ENCODE peak calls at places on chromosomes 7 and 10, in four cellular contexts. L, H, Y and Z are unnamed samples.

GRCh38 chr10:76287856-76288255 is 856.4 kb downstream of the LRMDA start:
- DNase-seq in Y (no peak), H (no peak), L (no peak), Z (no peak)

GRCh38 chr10:117514971-117515370 is 27.6 kb upstream of the EMX2 start:
- DNase-seq in L (no peak), Y (no peak), H (no peak), Z (no peak)

GRCh38 chr10:43105119-43105792 is 28.4 kb downstream of the RET start:
- DNase-seq in H (no peak), Y (peak; percentile 95), L (peak; percentile 36), Z (peak; percentile 81)

GRCh38 chr10:124091646-124092269 is 1.6 kb downstream of the CHST15 start:
- DNase-seq in Y (peak; percentile 73), L (no peak), H (no peak), Z (no peak)

GRCh38 chr7:100370746-100371145 is 2.5 kb upstream of the PILRA start:
- DNase-seq in L (no peak), Y (no peak), H (no peak), Z (no peak)

GRCh38 chr10:117214401-117214800 is 17.1 kb downstream of the KCNK18 start:
- DNase-seq in L (no peak), H (no peak), Y (no peak), Z (peak; percentile 31)

GRCh38 chr7:129095258-129095657 is 40.3 kb upstream of the TNPO3 start:
- DNase-seq in L (no peak), H (peak; percentile 80), Y (no peak), Z (no peak)

GRCh38 chr7:114789161-114789560 is 132.7 kb upstream of the MDFIC start:
- DNase-seq in H (no peak), L (no peak), Y (no peak), Z (no peak)

GRCh38 chr7:45897042-45897690 is 8.9 kb downstream of the IGFBP1 start:
- DNase-seq in Y (no peak), H (no peak), L (no peak), Z (no peak)

GRCh38 chr10:6778992-6779701 is 199.1 kb upstream of the PRKCQ start:
- DNase-seq in L (no peak), H (no peak), Y (no peak), Z (peak; percentile 97)

GRCh38 chr10:67327626-67328535 is 368.1 kb downstream of the CTNNA3 start:
- DNase-seq in L (no peak), H (no peak), Y (no peak), Z (no peak)

GRCh38 chr10:103727546-103727963 is 127.8 kb downstream of the SH3PXD2A start:
- DNase-seq in L (no peak), Y (peak; percentile 67), H (no peak), Z (no peak)

GRCh38 chr7:139918488-139918887 is 89.4 kb downstream of the TBXAS1 start:
- DNase-seq in Y (no peak), H (no peak), L (no peak), Z (no peak)

GRCh38 chr7:33644489-33644888 is 260.9 kb upstream of the BMPER start:
- DNase-seq in L (no peak), H (no peak), Y (no peak), Z (no peak)

GRCh38 chr10:34698979-34699378 is 116.1 kb downstream of the PARD3 start:
- DNase-seq in H (no peak), Y (no peak), L (no peak), Z (peak; percentile 63)

GRCh38 chr10:102431452-102432124 is 786 bp downstream of the CUEDC2 start:
- DNase-seq in Y (peak; percentile 57), H (no peak), L (no peak), Z (peak; percentile 45)

GRCh38 chr7:123199869-123200268 is at the start of gene SLC13A1:
- DNase-seq in Y (no peak), H (no peak), L (no peak), Z (no peak)

GRCh38 chr7:134710854-134711624 is 64.4 kb downstream of the BPGM start:
- DNase-seq in H (no peak), L (no peak), Y (no peak), Z (no peak)

GRCh38 chr10:101693701-101694055 is 1.3 kb downstream of the FBXW4 start:
- DNase-seq in L (peak; percentile 44), H (no peak), Y (peak; percentile 64), Z (peak; percentile 47)

GRCh38 chr10:43047288-43047970 is 29.4 kb upstream of the RET start:
- DNase-seq in H (no peak), Y (peak; percentile 32), L (no peak), Z (no peak)

DNA sequence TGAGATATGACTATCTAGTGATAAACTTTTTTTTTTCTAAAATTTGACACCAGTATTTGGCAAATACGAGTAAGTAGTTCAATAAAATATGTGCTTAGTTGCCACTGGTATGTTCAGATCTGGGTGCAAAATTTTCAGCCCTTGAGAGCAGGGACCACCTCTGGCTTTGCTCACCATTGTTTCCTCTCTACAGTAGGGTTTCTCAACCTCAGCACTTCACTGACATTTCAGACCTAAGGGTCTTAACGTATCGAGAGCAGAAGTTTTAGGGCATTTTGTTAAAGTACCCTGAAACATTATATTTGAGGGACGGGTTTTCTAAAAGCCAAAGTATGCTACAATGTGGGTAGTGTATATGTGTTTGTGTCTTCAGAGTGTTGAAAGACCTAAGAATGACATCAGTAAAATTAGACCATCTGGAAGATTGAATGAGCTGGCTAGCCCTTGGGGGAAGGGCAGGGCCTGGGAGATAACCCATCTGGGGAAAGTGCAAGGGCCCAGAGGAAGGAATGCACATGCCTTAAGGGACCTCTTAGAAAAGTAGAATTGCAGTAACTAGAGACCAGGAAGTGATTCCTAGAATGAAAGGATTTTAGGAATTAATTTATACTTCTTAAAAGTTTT is 11.8 kb downstream of the BZW2 start:
- DNase-seq in L (no peak), H (no peak), Y (no peak), Z (peak; percentile 77)
- TF ChIP-seq PBX3 in L (no peak), H (no peak), Y (peak; percentile 52), Z (no peak)

GRCh38 chr10:100519321-100520051 is at the start of gene SEC31B:
- DNase-seq in H (no peak), L (peak; percentile 50), Y (peak; percentile 85), Z (no peak)
- TF ChIP-seq PBX3 in H (no peak), L (no peak), Y (no peak), Z (no peak)

GRCh38 chr10:90849956-90850749 is 7.7 kb downstream of the HTR7 start:
- DNase-seq in L (no peak), Y (no peak), H (no peak), Z (no peak)

GRCh38 chr10:90842710-90843109 is 15.1 kb downstream of the HTR7 start:
- DNase-seq in L (no peak), H (no peak), Y (no peak), Z (no peak)

GRCh38 chr10:90845726-90846125 is 12.1 kb downstream of the HTR7 start:
- DNase-seq in Y (no peak), L (no peak), H (no peak), Z (no peak)

GRCh38 chr10:90846746-90847145 is 11.1 kb downstream of the HTR7 start:
- DNase-seq in H (no peak), Y (no peak), L (no peak), Z (no peak)

GRCh38 chr10:90847436-90847835 is 10.4 kb downstream of the HTR7 start:
- DNase-seq in L (no peak), Y (no peak), H (no peak), Z (no peak)
- TF ChIP-seq PBX3 in L (no peak), Y (no peak), H (no peak), Z (no peak)

GRCh38 chr7:28510022-28510367 is 97.7 kb downstream of the CREB5 start:
- DNase-seq in L (no peak), H (no peak), Y (no peak), Z (no peak)
- TF ChIP-seq PBX3 in L (no peak), H (no peak), Y (no peak), Z (no peak)

DNA sequence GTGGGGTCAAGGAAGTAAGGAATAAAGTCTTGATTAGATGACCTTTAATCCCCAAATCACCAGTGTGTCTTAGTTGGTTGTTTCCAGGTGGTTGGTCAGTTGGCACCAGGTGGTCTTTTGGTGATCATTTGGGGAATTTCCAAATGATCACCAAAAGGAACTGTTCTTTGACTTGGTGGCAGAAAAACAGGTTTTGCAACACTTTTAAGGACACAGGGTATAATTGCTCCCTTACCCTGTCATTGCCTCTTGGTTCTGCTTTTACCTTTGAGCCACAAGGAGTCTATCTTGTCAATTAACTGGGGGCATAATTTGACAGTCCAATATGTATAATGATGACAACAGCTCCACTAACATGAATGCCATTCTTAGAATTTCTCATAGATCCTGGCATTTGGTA is 104.2 kb downstream of the ADK start:
- DNase-seq in H (no peak), Y (no peak), L (no peak), Z (no peak)
- TF ChIP-seq PBX3 in H (no peak), Y (no peak), L (no peak), Z (no peak)

GRCh38 chr7:107998660-107999480 is 4.1 kb downstream of the LAMB1 start:
- DNase-seq in Y (no peak), L (no peak), H (no peak), Z (no peak)

GRCh38 chr7:108002726-108003590 is at the start of gene LAMB1:
- DNase-seq in H (no peak), L (peak; percentile 73), Y (peak; percentile 98), Z (peak; percentile 75)

GRCh38 chr7:107999814-108000560 is 3.0 kb downstream of the LAMB1 start:
- DNase-seq in H (no peak), L (no peak), Y (no peak), Z (no peak)

GRCh38 chr7:108001759-108002725 is 919 bp downstream of the LAMB1 start:
- DNase-seq in H (no peak), L (no peak), Y (peak; percentile 95), Z (no peak)

DNA sequence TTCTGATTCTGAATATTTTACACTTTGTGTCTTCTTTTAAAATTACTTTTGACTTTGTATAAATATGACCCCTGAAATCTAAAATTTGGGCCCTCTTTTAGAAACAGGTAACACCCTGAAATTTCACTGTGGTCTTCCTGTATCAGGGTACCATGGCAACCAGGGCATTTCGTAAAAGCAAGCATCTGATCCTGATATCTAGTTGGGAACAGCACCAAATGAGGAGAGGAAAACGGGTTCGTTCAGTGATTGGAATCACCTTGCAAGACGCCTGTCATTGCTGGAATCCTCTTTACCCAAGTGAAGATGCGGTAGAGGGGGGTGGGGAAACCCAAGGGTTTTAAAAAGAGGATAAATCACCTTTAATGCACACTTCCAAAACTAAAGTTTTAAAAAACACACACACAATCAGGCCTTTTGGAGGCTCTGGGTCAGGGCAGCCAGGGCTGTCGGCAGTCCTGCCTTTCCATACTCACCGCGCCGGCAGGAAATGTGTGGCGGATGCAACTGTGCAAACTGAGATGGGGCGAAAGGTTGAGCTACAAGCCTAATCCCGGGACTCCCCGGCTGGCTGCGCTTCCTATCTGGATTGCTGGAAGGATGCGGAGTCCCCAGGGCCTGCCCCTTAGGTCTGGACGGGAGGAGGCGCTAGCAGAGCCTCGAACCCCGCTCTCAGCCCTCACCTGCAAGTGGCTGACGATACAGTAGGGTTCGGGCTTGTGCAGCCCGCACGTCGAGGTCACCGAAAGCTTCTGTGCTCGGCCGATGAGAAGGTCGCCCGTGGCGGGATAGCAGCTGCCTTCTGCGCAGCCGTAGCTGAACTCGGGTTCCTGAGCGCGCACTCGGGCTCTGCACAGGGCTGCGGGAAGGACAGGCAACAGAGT is 1.8 kb downstream of the LAMB1 start:
- DNase-seq in L (no peak), H (no peak), Y (peak; percentile 70), Z (peak; percentile 47)
- TF ChIP-seq PBX3 in L (no peak), H (no peak), Y (no peak), Z (peak; percentile 34)